ENCODE peak calls at places on chromosomes 7 and 10, in five cellular contexts. K is tibial artery, W is SJSA1, L is K562, X is aorta. F is an unnamed sample. For H3K4me1, the result is how much of the 10 kb centered on the place peaks cover.

GRCh38 chr7:134071355-134072331 is 55.5 kb upstream of the LRGUK start:
- DNase-seq in K (no peak), W (no peak), L (peak), X (no peak), F (no peak)

GRCh38 chr7:122166708-122167107 is 22.7 kb upstream of the AASS start:
- DNase-seq in K (no peak), W (peak), L (no peak), X (no peak), F (no peak)

GRCh38 chr7:153616808-153617207 is 435.4 kb upstream of the DPP6 start:
- DNase-seq in K (no peak), W (no peak), L (no peak), X (no peak), F (no peak)

GRCh38 chr7:150898475-150899011 is 46.2 kb downstream of the AOC1 start:
- DNase-seq in K (peak), W (peak), L (peak), X (peak), F (peak)

GRCh38 chr10:79904671-79905321 is 44.1 kb downstream of the SFTPD start:
- DNase-seq in K (peak), W (peak), L (peak), X (peak), F (peak)

GRCh38 chr10:29689001-29689400 is 54.2 kb upstream of the SVIL start:
- DNase-seq in K (no peak), W (peak), L (no peak), X (no peak), F (no peak)

GRCh38 chr7:101575168-101575567 is 53.9 kb downstream of the MYL10 start:
- DNase-seq in K (no peak), W (no peak), L (no peak), X (no peak), F (no peak)

GRCh38 chr7:50651227-50651989 is 86.2 kb upstream of the DDC start:
- DNase-seq in K (no peak), W (no peak), L (no peak), X (no peak), F (no peak)

GRCh38 chr7:92641921-92642511 is 51.8 kb upstream of the FAM133B start:
- DNase-seq in K (no peak), W (peak), L (peak), X (no peak), F (peak)

GRCh38 chr10:97013568-97013967 is 172.2 kb downstream of the SLIT1 start:
- DNase-seq in K (no peak), W (no peak), L (no peak), X (no peak), F (no peak)

GRCh38 chr10:14740684-14741247 is 33.9 kb downstream of the FAM107B start:
- DNase-seq in K (no peak), W (no peak), L (no peak), X (no peak), F (no peak)

GRCh38 chr7:41333506-41333905 is 369.4 kb downstream of the INHBA start:
- DNase-seq in K (no peak), W (peak), L (no peak), X (no peak), F (no peak)

GRCh38 chr7:91347288-91347687 is 83.1 kb downstream of the FZD1 start:
- DNase-seq in K (peak), W (no peak), L (no peak), X (no peak), F (no peak)

GRCh38 chr7:102425639-102426267 is 7.6 kb upstream of the ORAI2 start:
- DNase-seq in K (no peak), W (no peak), L (no peak), X (peak), F (no peak)

GRCh38 chr10:98848361-98848760 is 387.3 kb downstream of the HPSE2 start:
- DNase-seq in K (no peak), W (peak), L (no peak), X (no peak), F (no peak)

GRCh38 chr10:11697718-11698527 is 44.3 kb upstream of the ECHDC3 start:
- DNase-seq in K (no peak), W (no peak), L (no peak), X (no peak), F (no peak)

GRCh38 chr7:117659453-117660086 is 179.7 kb downstream of the CFTR start:
- DNase-seq in K (no peak), W (peak), L (no peak), X (no peak), F (no peak)
- H3K27ac ChIP-seq in K (no peak), W (no peak), L (no peak), X (no peak), F (no peak)

GRCh38 chr7:23467281-23467680 is 3.0 kb downstream of the IGF2BP3 start:
- DNase-seq in K (no peak), W (peak), L (peak), X (no peak), F (peak)
- H3K4me1 ChIP-seq in K (under half), W (under half), L (under half), X (under half), F (under half)

GRCh38 chr10:24701447-24701846 is 22.2 kb downstream of the ARHGAP21 start:
- DNase-seq in K (no peak), W (no peak), L (no peak), X (no peak), F (no peak)
- H3K4me3 ChIP-seq in K (no peak), W (no peak), L (no peak), X (no peak), F (no peak)

DNA sequence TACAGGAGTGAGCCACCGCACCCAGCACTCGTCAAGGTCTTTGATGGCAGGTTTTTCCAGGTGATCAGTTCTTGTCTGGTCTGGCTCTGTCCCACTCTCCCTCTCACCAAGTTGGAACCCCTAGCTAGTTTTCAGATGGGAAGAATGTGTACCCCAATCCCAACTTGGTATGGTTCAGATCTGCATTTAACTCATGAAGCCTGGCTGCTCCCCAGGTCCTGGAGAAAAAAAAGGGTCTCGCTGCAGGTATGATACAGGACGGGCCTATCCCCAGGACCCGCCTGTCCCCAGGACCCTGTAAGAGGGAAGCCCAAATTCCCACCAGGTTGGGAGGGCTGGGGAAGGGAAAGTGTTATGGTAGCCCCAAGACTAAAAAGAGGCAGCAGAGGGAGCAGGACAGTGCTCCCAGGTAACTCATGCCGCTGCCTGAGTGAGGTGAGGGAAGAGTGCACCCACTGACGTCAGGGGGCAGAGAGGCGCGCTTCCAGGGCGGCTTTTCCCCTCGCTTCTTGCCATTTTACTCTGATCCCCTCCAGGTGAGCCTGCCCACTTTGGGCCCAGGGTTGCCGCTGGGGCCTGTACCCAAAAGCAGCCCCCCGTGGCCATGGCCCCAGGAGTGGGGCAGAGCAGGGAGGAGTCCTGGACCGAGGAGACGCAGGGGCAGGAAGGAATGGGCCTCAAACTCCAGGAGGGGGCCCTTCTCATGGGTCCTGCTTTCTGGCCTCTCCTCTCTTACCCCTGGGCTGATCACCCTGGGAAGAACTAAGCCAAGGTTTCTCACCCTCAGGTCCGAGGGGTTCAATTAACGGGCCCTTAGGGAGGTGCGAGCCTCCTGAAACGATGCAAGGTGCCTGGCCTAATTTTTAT is 36.4 kb upstream of the SRRM3 start:
- DNase-seq in K (no peak), W (no peak), L (no peak), X (no peak), F (no peak)
- H3K27ac ChIP-seq in K (no peak), W (no peak), L (peak), X (no peak), F (no peak)

DNA sequence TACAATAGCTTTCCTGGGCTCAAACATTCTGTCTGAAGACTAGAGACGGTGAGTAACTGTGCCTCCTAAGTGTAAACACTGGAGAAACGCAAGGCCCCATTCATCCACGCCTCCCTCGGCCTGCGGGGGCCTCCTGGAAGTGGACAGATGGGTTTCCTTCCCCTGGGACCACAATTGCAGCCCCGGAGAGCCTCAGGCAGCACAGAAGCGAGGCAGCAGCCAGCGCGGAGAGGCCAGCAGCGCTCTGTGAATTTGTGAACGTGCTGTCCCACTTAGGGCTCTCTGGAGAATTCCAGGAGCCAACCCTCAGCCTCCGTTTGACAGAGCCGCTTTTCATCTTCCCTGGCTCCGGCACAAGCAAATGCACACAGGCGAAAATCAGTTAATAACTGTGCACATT is 23.2 kb upstream of the CALN1 start:
- DNase-seq in K (no peak), W (no peak), L (no peak), X (no peak), F (peak)
- H3K4me1 ChIP-seq in K (under half), W (under half), L (under half), X (under half), F (under half)

GRCh38 chr7:35519971-35520809 is 174.7 kb downstream of the HERPUD2 start:
- DNase-seq in K (peak), W (peak), L (peak), X (no peak), F (peak)
- H3K4me3 ChIP-seq in K (no peak), W (no peak), L (no peak), X (no peak), F (no peak)

GRCh38 chr7:7731732-7732131 is 13.3 kb upstream of the RPA3 start:
- DNase-seq in K (no peak), W (no peak), L (no peak), X (no peak), F (no peak)
- H3K27ac ChIP-seq in K (no peak), W (no peak), L (no peak), X (no peak), F (peak)

F was measured in SJCRH30.